ENCODE peak calls at places on chromosome 22, in four cellular contexts. O is NCI-H748 treated with DMSO at 0.1 percent for 48 hours, D is astrocyte of the cerebellum, W is lower lobe of right lung. X is an unnamed sample.
A peak's percentile ranks its signal among the peaks of the same experiment; 100 is the strongest.

GRCh38 chr22:19970479-19971275 is 29.1 kb upstream of the TXNRD2 start:
- DNase-seq in D (no peak), O (no peak), W (peak; percentile 81), X (peak; percentile 60)

GRCh38 chr22:29528144-29528543 is 25.4 kb downstream of the THOC5 start:
- DNase-seq in D (no peak), O (no peak), W (no peak), X (no peak)

GRCh38 chr22:46033256-46034200 is 56.6 kb upstream of the WNT7B start:
- DNase-seq in O (no peak), W (no peak), D (no peak), X (no peak)

GRCh38 chr22:46260038-46260437 is 3.1 kb downstream of the PKDREJ start:
- DNase-seq in W (no peak), O (no peak), D (no peak), X (no peak)

GRCh38 chr22:37242395-37242918 is 1.6 kb downstream of the RAC2 start:
- DNase-seq in D (no peak), O (no peak), W (peak; percentile 89), X (no peak)

GRCh38 chr22:38313384-38313955 is 3.8 kb downstream of the CSNK1E start:
- DNase-seq in O (no peak), D (peak; percentile 81), W (peak; percentile 62), X (no peak)

GRCh38 chr22:37514526-37515051 is 4.6 kb downstream of the CARD10 start:
- DNase-seq in W (no peak), O (no peak), D (no peak), X (no peak)

GRCh38 chr22:32801436-32802290 is at the start of gene TIMP3:
- DNase-seq in D (peak; percentile 19), O (no peak), W (peak; percentile 81), X (peak; percentile 61)

GRCh38 chr22:29314537-29315285 is 786 bp downstream of the RASL10A start:
- DNase-seq in O (no peak), D (no peak), W (peak; percentile 47), X (peak; percentile 16)

GRCh38 chr22:38299758-38300157 is 17.5 kb downstream of the CSNK1E start:
- DNase-seq in W (no peak), D (no peak), O (no peak), X (no peak)

GRCh38 chr22:41347066-41347859 is 34.5 kb upstream of the TEF start:
- DNase-seq in D (no peak), O (no peak), W (no peak), X (no peak)

GRCh38 chr22:20885557-20886323 is 26.9 kb downstream of the SNAP29 start:
- DNase-seq in O (peak; percentile 19), W (peak; percentile 90), D (peak; percentile 49), X (peak; percentile 31)

GRCh38 chr22:42608481-42609361 is 6.0 kb downstream of the POLDIP3 start:
- DNase-seq in W (no peak), D (peak; percentile 74), O (no peak), X (no peak)

GRCh38 chr22:30408388-30409101 is 11.7 kb downstream of the SEC14L2 start:
- DNase-seq in O (no peak), D (no peak), W (no peak), X (no peak)

GRCh38 chr22:45101828-45102227 is 61.9 kb upstream of the NUP50 start:
- DNase-seq in D (no peak), W (peak; percentile 55), O (peak; percentile 24), X (peak; percentile 62)

GRCh38 chr22:50104149-50104548 is 14.3 kb downstream of the MOV10L1 start:
- DNase-seq in D (no peak), O (peak; percentile 11), W (no peak), X (no peak)

GRCh38 chr22:37213941-37214340 is 1.7 kb upstream of the SSTR3 start:
- DNase-seq in W (peak; percentile 6), O (no peak), D (no peak), X (no peak)

GRCh38 chr22:47201996-47202818 is 439.8 kb downstream of the TBC1D22A start:
- DNase-seq in D (no peak), W (no peak), O (no peak), X (no peak)

GRCh38 chr22:21873619-21874018 is 6.2 kb upstream of the MAPK1 start:
- DNase-seq in D (no peak), O (no peak), W (no peak), X (no peak)

GRCh38 chr22:31436132-31436531 is 36.7 kb downstream of the DRG1 start:
- DNase-seq in D (peak; percentile 24), O (no peak), W (no peak), X (no peak)